ENCODE peak calls at places on chromosomes 16 and 17, in nine cellular contexts. One of them, this sample, is unnamed.

GRCh38 chr17:59331929-59332889 is 754 bp downstream of the YPEL2 start:
- DNase-seq in D341Med: peak
- DNase-seq in MCF 10A: no peak
- DNase-seq in 8988T: peak
- DNase-seq in AG10803: no peak
- DNase-seq in bronchial epithelial cell: no peak
- DNase-seq in NB4: peak
- DNase-seq in trophoblast cell: peak
- DNase-seq in tibial artery: peak
- DNase-seq in this sample: no peak

GRCh38 chr17:37425268-37425667 is 18.6 kb downstream of the TADA2A start:
- DNase-seq in 8988T: no peak
- DNase-seq in bronchial epithelial cell: no peak
- DNase-seq in trophoblast cell: no peak
- DNase-seq in AG10803: no peak
- DNase-seq in NB4: no peak
- DNase-seq in D341Med: no peak
- DNase-seq in tibial artery: no peak
- DNase-seq in MCF 10A: no peak
- DNase-seq in this sample: no peak

GRCh38 chr16:63652091-63652490 is 1469.8 kb downstream of the CDH11 start:
- DNase-seq in NB4: no peak
- DNase-seq in D341Med: no peak
- DNase-seq in bronchial epithelial cell: no peak
- DNase-seq in tibial artery: no peak
- DNase-seq in 8988T: no peak
- DNase-seq in trophoblast cell: no peak
- DNase-seq in MCF 10A: no peak
- DNase-seq in AG10803: no peak
- DNase-seq in this sample: no peak

GRCh38 chr16:66081967-66082366 is 284.5 kb upstream of the CDH5 start:
- DNase-seq in MCF 10A: peak
- DNase-seq in tibial artery: no peak
- DNase-seq in NB4: no peak
- DNase-seq in bronchial epithelial cell: peak
- DNase-seq in D341Med: no peak
- DNase-seq in 8988T: no peak
- DNase-seq in AG10803: peak
- DNase-seq in trophoblast cell: no peak
- DNase-seq in this sample: peak

GRCh38 chr17:57454729-57455062 is 198.4 kb downstream of the MSI2 start:
- DNase-seq in NB4: no peak
- DNase-seq in trophoblast cell: no peak
- DNase-seq in MCF 10A: no peak
- DNase-seq in tibial artery: no peak
- DNase-seq in D341Med: no peak
- DNase-seq in 8988T: no peak
- DNase-seq in AG10803: no peak
- DNase-seq in bronchial epithelial cell: no peak
- DNase-seq in this sample: no peak

GRCh38 chr16:12917653-12918052 is 16.3 kb downstream of the SHISA9 start:
- DNase-seq in tibial artery: no peak
- DNase-seq in bronchial epithelial cell: no peak
- DNase-seq in D341Med: no peak
- DNase-seq in 8988T: no peak
- DNase-seq in MCF 10A: peak
- DNase-seq in AG10803: peak
- DNase-seq in trophoblast cell: no peak
- DNase-seq in NB4: no peak
- DNase-seq in this sample: no peak

GRCh38 chr16:12398736-12399047 is 405.0 kb downstream of the CPPED1 start:
- DNase-seq in trophoblast cell: no peak
- DNase-seq in AG10803: no peak
- DNase-seq in NB4: no peak
- DNase-seq in bronchial epithelial cell: no peak
- DNase-seq in D341Med: no peak
- DNase-seq in 8988T: no peak
- DNase-seq in MCF 10A: no peak
- DNase-seq in tibial artery: no peak
- DNase-seq in this sample: no peak

GRCh38 chr16:25823891-25824290 is 132.1 kb downstream of the HS3ST4 start:
- DNase-seq in trophoblast cell: no peak
- DNase-seq in tibial artery: no peak
- DNase-seq in AG10803: no peak
- DNase-seq in NB4: no peak
- DNase-seq in MCF 10A: no peak
- DNase-seq in 8988T: no peak
- DNase-seq in bronchial epithelial cell: peak
- DNase-seq in D341Med: no peak
- DNase-seq in this sample: no peak

GRCh38 chr16:20441221-20441620 is 10.1 kb upstream of the ACSM2A start:
- DNase-seq in NB4: no peak
- DNase-seq in D341Med: no peak
- DNase-seq in AG10803: no peak
- DNase-seq in 8988T: no peak
- DNase-seq in MCF 10A: no peak
- DNase-seq in bronchial epithelial cell: no peak
- DNase-seq in tibial artery: no peak
- DNase-seq in trophoblast cell: no peak
- DNase-seq in this sample: no peak

GRCh38 chr17:57294629-57295501 is 38.5 kb downstream of the MSI2 start:
- DNase-seq in NB4: peak
- DNase-seq in 8988T: no peak
- DNase-seq in D341Med: no peak
- DNase-seq in AG10803: no peak
- DNase-seq in bronchial epithelial cell: peak
- DNase-seq in tibial artery: no peak
- DNase-seq in trophoblast cell: no peak
- DNase-seq in MCF 10A: peak
- DNase-seq in this sample: no peak

GRCh38 chr17:3529817-3530741 is 27.5 kb downstream of the TRPV3 start:
- DNase-seq in AG10803: peak
- DNase-seq in D341Med: no peak
- DNase-seq in MCF 10A: no peak
- DNase-seq in 8988T: no peak
- DNase-seq in tibial artery: peak
- DNase-seq in trophoblast cell: peak
- DNase-seq in NB4: no peak
- DNase-seq in bronchial epithelial cell: no peak
- DNase-seq in this sample: no peak

GRCh38 chr17:36641877-36642845 is 40.8 kb downstream of the MRM1 start:
- DNase-seq in tibial artery: no peak
- DNase-seq in D341Med: peak
- DNase-seq in MCF 10A: no peak
- DNase-seq in NB4: no peak
- DNase-seq in bronchial epithelial cell: no peak
- DNase-seq in AG10803: no peak
- DNase-seq in 8988T: no peak
- DNase-seq in trophoblast cell: no peak
- DNase-seq in this sample: no peak

This sample was measured in HFF-Myc.